ENCODE peak calls at places on chromosome 12, in five cellular contexts. One of them, this sample, is unnamed.

GRCh38 chr12:105775351-105775750 is 363.4 kb downstream of the NUAK1 start:
- DNase-seq in GM12878: no peak
- DNase-seq in HepG2: no peak
- DNase-seq in K562: peak
- DNase-seq in GM23338: no peak
- DNase-seq in this sample: peak

GRCh38 chr12:56157201-56158028 is 744 bp upstream of the MYL6 start:
- DNase-seq in HepG2: peak
- DNase-seq in GM12878: no peak
- DNase-seq in GM23338: peak
- DNase-seq in K562: peak
- DNase-seq in this sample: peak

GRCh38 chr12:93325855-93326254 is 51.9 kb upstream of the NUDT4 start:
- DNase-seq in HepG2: no peak
- DNase-seq in K562: no peak
- DNase-seq in GM12878: no peak
- DNase-seq in GM23338: no peak
- DNase-seq in this sample: no peak

GRCh38 chr12:89856431-89856830 is 147.8 kb upstream of the ATP2B1 start:
- DNase-seq in HepG2: no peak
- DNase-seq in GM12878: peak
- DNase-seq in K562: peak
- DNase-seq in GM23338: no peak
- DNase-seq in this sample: no peak

GRCh38 chr12:116879509-116880212 is 1.6 kb downstream of the HRK start:
- DNase-seq in GM12878: no peak
- DNase-seq in K562: no peak
- DNase-seq in HepG2: no peak
- DNase-seq in GM23338: peak
- DNase-seq in this sample: no peak

GRCh38 chr12:100827901-100828520 is 33.4 kb downstream of the ANO4 start:
- DNase-seq in GM12878: no peak
- DNase-seq in GM23338: peak
- DNase-seq in K562: peak
- DNase-seq in HepG2: peak
- DNase-seq in this sample: peak

GRCh38 chr12:67590122-67590795 is 58.3 kb upstream of the DYRK2 start:
- DNase-seq in HepG2: no peak
- DNase-seq in K562: no peak
- DNase-seq in GM23338: no peak
- DNase-seq in GM12878: no peak
- DNase-seq in this sample: no peak

GRCh38 chr12:97181571-97182265 is 274.7 kb downstream of the NEDD1 start:
- DNase-seq in GM23338: no peak
- DNase-seq in HepG2: no peak
- DNase-seq in K562: no peak
- DNase-seq in GM12878: no peak
- DNase-seq in this sample: no peak

GRCh38 chr12:72264548-72265175 is 7.5 kb upstream of the TRHDE start:
- DNase-seq in HepG2: peak
- DNase-seq in GM23338: peak
- DNase-seq in GM12878: no peak
- DNase-seq in K562: peak
- DNase-seq in this sample: peak

GRCh38 chr12:66964629-66965028 is 285.8 kb upstream of the GRIP1 start:
- DNase-seq in K562: no peak
- DNase-seq in HepG2: no peak
- DNase-seq in GM12878: no peak
- DNase-seq in GM23338: no peak
- DNase-seq in this sample: no peak

GRCh38 chr12:106648736-106649135 is 65.9 kb downstream of the RFX4 start:
- DNase-seq in GM23338: no peak
- DNase-seq in HepG2: no peak
- DNase-seq in GM12878: no peak
- DNase-seq in K562: no peak
- DNase-seq in this sample: no peak

GRCh38 chr12:82625523-82625922 is 61.2 kb upstream of the TMTC2 start:
- DNase-seq in K562: no peak
- DNase-seq in HepG2: no peak
- DNase-seq in GM23338: peak
- DNase-seq in GM12878: no peak
- DNase-seq in this sample: no peak

GRCh38 chr12:72499244-72499643 is 227.1 kb downstream of the TRHDE start:
- DNase-seq in GM12878: no peak
- DNase-seq in GM23338: no peak
- DNase-seq in HepG2: no peak
- DNase-seq in K562: no peak
- DNase-seq in this sample: no peak

GRCh38 chr12:129067482-129067881 is 214.2 kb downstream of the GLT1D1 start:
- DNase-seq in GM23338: peak
- DNase-seq in K562: peak
- DNase-seq in GM12878: no peak
- DNase-seq in HepG2: no peak
- DNase-seq in this sample: no peak

GRCh38 chr12:117685115-117685926 is 283.5 kb downstream of the KSR2 start:
- DNase-seq in HepG2: peak
- DNase-seq in K562: peak
- DNase-seq in GM23338: peak
- DNase-seq in GM12878: no peak
- DNase-seq in this sample: peak

GRCh38 chr12:55820679-55821078 is 2.8 kb downstream of the ORMDL2 start:
- DNase-seq in K562: peak
- DNase-seq in GM23338: peak
- DNase-seq in HepG2: peak
- DNase-seq in GM12878: no peak
- DNase-seq in this sample: peak

GRCh38 chr12:27711312-27711682 is 665 bp downstream of the MRPS35 start:
- DNase-seq in GM12878: no peak
- DNase-seq in K562: peak
- DNase-seq in GM23338: peak
- DNase-seq in HepG2: no peak
- DNase-seq in this sample: peak

GRCh38 chr12:47231456-47231855 is 151.7 kb upstream of the AMIGO2 start:
- DNase-seq in GM23338: no peak
- DNase-seq in HepG2: no peak
- DNase-seq in GM12878: no peak
- DNase-seq in K562: no peak
- DNase-seq in this sample: no peak

GRCh38 chr12:120684523-120684932 is 2.4 kb upstream of the MLEC start:
- DNase-seq in K562: no peak
- DNase-seq in GM23338: no peak
- DNase-seq in GM12878: peak
- DNase-seq in HepG2: no peak
- DNase-seq in this sample: no peak

GRCh38 chr12:98423963-98424362 is 91.4 kb upstream of the TMPO start:
- DNase-seq in GM23338: no peak
- DNase-seq in GM12878: no peak
- DNase-seq in HepG2: no peak
- DNase-seq in K562: no peak
- DNase-seq in this sample: no peak

GRCh38 chr12:119036878-119037493 is 55.6 kb downstream of the SRRM4 start:
- DNase-seq in HepG2: peak
- DNase-seq in GM12878: no peak
- DNase-seq in K562: peak
- DNase-seq in GM23338: peak
- DNase-seq in this sample: peak

GRCh38 chr12:7101694-7102131 is 7.3 kb downstream of the C1RL start:
- DNase-seq in HepG2: no peak
- DNase-seq in K562: no peak
- DNase-seq in GM23338: peak
- DNase-seq in GM12878: no peak
- DNase-seq in this sample: no peak

GRCh38 chr12:46371718-46372130 is 849 bp downstream of the SLC38A2 start:
- DNase-seq in HepG2: no peak
- DNase-seq in K562: peak
- DNase-seq in GM23338: no peak
- DNase-seq in GM12878: no peak
- DNase-seq in this sample: peak

GRCh38 chr12:113831016-113831415 is 135.1 kb downstream of the RBM19 start:
- DNase-seq in K562: no peak
- DNase-seq in GM12878: no peak
- DNase-seq in GM23338: no peak
- DNase-seq in HepG2: no peak
- DNase-seq in this sample: no peak

GRCh38 chr12:76329163-76329562 is 19.1 kb downstream of the BBS10 start:
- DNase-seq in HepG2: no peak
- DNase-seq in GM23338: no peak
- DNase-seq in GM12878: no peak
- DNase-seq in K562: peak
- DNase-seq in this sample: peak

GRCh38 chr12:130258863-130259262 is 78.8 kb upstream of the PIWIL1 start:
- DNase-seq in GM23338: no peak
- DNase-seq in HepG2: no peak
- DNase-seq in K562: no peak
- DNase-seq in GM12878: no peak
- DNase-seq in this sample: no peak

GRCh38 chr12:130253866-130254265 is 83.8 kb upstream of the PIWIL1 start:
- DNase-seq in GM12878: no peak
- DNase-seq in HepG2: no peak
- DNase-seq in K562: no peak
- DNase-seq in GM23338: no peak
- DNase-seq in this sample: no peak

GRCh38 chr12:130249376-130249775 is 87.1 kb downstream of the FZD10 start:
- DNase-seq in HepG2: no peak
- DNase-seq in K562: peak
- DNase-seq in GM23338: peak
- DNase-seq in GM12878: no peak
- DNase-seq in this sample: no peak

GRCh38 chr12:130254476-130255276 is 83.0 kb upstream of the PIWIL1 start:
- DNase-seq in HepG2: no peak
- DNase-seq in GM23338: no peak
- DNase-seq in GM12878: no peak
- DNase-seq in K562: no peak
- DNase-seq in this sample: no peak
- TF ChIP-seq JUNB in HepG2: no peak
- TF ChIP-seq JUNB in GM23338: no peak
- TF ChIP-seq JUNB in GM12878: no peak
- TF ChIP-seq JUNB in K562: no peak
- TF ChIP-seq JUNB in this sample: no peak

DNA sequence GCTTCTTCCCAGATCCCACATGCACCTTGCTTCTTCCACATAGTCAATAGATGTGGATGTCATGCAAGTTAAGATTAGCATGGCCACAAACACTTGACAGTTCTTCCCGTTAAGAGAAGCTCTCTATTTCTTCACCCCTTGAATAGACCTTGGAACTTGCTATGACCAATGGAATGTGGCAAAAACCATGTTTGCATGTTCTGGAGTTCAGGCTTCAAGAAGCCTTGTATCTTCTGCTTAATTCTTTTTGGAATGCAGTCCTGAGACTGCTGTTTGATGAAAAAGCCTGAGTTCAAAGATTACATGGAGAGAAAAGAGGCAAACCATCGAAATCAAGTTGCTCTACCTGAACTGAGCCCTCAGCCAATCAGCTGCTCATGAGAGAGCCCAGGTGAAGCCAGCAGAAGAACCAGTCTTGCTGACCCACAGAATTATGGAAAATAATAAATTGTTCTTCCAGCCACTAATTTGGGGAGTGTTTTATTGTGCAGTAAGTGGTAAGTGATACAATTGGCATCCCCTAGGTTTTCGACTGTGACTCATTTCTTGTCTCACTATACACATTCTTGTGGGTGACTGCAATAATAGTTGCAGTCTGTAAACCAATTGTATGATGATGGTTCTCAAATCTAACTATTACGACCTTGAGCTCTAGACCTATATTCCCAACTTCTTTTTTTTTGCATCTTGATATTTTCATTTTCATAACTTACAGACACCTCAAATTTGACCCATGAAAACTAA is 12.6 kb downstream of the RASSF9 start:
- DNase-seq in GM23338: no peak
- DNase-seq in HepG2: no peak
- DNase-seq in K562: no peak
- DNase-seq in GM12878: no peak
- DNase-seq in this sample: no peak
- TF ChIP-seq JUNB in GM23338: no peak
- TF ChIP-seq JUNB in HepG2: no peak
- TF ChIP-seq JUNB in K562: no peak
- TF ChIP-seq JUNB in GM12878: no peak
- TF ChIP-seq JUNB in this sample: no peak

GRCh38 chr12:1737643-1738286 is 46.9 kb downstream of the ADIPOR2 start:
- DNase-seq in GM23338: no peak
- DNase-seq in HepG2: no peak
- DNase-seq in GM12878: no peak
- DNase-seq in K562: no peak
- DNase-seq in this sample: no peak

GRCh38 chr12:1741154-1741949 is 50.5 kb downstream of the ADIPOR2 start:
- DNase-seq in GM12878: no peak
- DNase-seq in GM23338: no peak
- DNase-seq in K562: no peak
- DNase-seq in HepG2: peak
- DNase-seq in this sample: no peak

GRCh38 chr12:1739368-1739767 is 48.5 kb downstream of the ADIPOR2 start:
- DNase-seq in GM23338: no peak
- DNase-seq in K562: no peak
- DNase-seq in GM12878: no peak
- DNase-seq in HepG2: no peak
- DNase-seq in this sample: no peak

GRCh38 chr12:1738480-1738879 is 47.6 kb downstream of the ADIPOR2 start:
- DNase-seq in K562: peak
- DNase-seq in GM12878: no peak
- DNase-seq in GM23338: no peak
- DNase-seq in HepG2: no peak
- DNase-seq in this sample: no peak

DNA sequence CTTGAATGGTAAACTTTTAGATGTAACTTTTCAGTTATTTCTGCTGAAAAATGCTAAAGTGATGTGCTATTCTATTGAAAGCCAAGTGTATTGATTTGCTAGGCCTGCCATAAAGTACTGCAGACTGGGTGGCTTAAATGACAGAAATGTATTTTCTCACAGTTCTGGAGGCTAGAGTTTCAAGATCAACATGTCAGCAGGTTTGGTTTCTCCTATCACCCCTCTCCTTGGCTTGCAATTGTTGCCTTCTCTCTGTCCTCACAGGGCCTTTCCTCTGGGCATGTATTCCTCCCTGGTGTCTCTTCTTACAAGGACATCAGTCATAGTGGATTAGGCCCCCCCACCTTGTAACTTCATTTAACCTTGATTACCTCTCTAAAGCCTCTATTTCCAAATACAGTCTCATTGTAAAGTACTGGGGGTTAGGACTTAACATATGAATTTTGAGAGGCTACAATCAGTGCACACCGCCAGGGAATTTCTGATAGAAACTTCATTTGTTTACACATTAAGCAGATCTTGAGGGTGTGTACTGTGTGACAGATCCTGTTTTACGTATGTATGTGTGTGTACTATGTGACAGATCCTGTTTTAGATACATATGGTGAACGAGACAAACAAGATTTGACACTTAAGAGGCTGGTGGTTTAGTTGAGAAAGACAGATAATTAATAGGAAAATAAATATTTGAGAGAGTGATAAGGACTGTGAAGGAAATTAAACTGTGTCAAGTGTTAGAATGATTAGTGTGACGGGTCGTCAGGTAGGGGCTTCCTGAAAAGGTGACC is 49.5 kb downstream of the ADIPOR2 start:
- DNase-seq in HepG2: no peak
- DNase-seq in GM12878: no peak
- DNase-seq in K562: no peak
- DNase-seq in GM23338: no peak
- DNase-seq in this sample: no peak
- TF ChIP-seq JUNB in HepG2: no peak
- TF ChIP-seq JUNB in GM12878: no peak
- TF ChIP-seq JUNB in K562: no peak
- TF ChIP-seq JUNB in GM23338: no peak
- TF ChIP-seq JUNB in this sample: no peak

GRCh38 chr12:16012086-16012485 is 101.0 kb downstream of the DERA start:
- DNase-seq in GM12878: no peak
- DNase-seq in GM23338: no peak
- DNase-seq in K562: peak
- DNase-seq in HepG2: no peak
- DNase-seq in this sample: no peak
- TF ChIP-seq JUNB in GM12878: no peak
- TF ChIP-seq JUNB in GM23338: no peak
- TF ChIP-seq JUNB in K562: no peak
- TF ChIP-seq JUNB in HepG2: no peak
- TF ChIP-seq JUNB in this sample: no peak

This sample was measured in A549.